ENCODE peak calls at places on chromosomes 12 and 14, in eight cellular contexts. F is CD8-positive, alpha-beta T cell; U is BE2C; H is sigmoid colon; B is endothelial cell; P is astrocyte of the cerebellum; M is fibroblast of lung; N is nephron progenitor cell. Q is an unnamed sample.

GRCh38 chr14:55265197-55265596 is 6.0 kb upstream of the FBXO34 start:
- DNase-seq in F (no peak), U (no peak), H (no peak), B (no peak), P (no peak), M (no peak), N (no peak), Q (no peak)

GRCh38 chr14:63964063-63964462 is 111.3 kb downstream of the SYNE2 start:
- DNase-seq in F (no peak), U (no peak), H (no peak), B (no peak), P (no peak), M (no peak), N (no peak), Q (no peak)

GRCh38 chr12:92519284-92519683 is 183.5 kb upstream of the PLEKHG7 start:
- DNase-seq in F (no peak), U (no peak), H (no peak), B (no peak), P (no peak), M (no peak), N (no peak), Q (peak)

GRCh38 chr12:122975790-122976647 is 975 bp downstream of the OGFOD2 start:
- DNase-seq in F (no peak), U (peak), H (no peak), B (no peak), P (no peak), M (peak), N (peak), Q (no peak)

GRCh38 chr14:22536853-22537338 is 52.1 kb downstream of the DAD1 start:
- DNase-seq in F (peak), U (no peak), H (peak), B (no peak), P (peak), M (peak), N (no peak), Q (peak)

GRCh38 chr12:65163755-65164154 is 5.6 kb upstream of the LEMD3 start:
- DNase-seq in F (no peak), U (no peak), H (no peak), B (no peak), P (no peak), M (no peak), N (no peak), Q (no peak)

GRCh38 chr14:93880025-93880820 is 46.9 kb upstream of the FAM181A start:
- DNase-seq in F (no peak), U (no peak), H (peak), B (no peak), P (peak), M (peak), N (no peak), Q (no peak)

GRCh38 chr12:104736307-104736706 is 221.8 kb downstream of the SLC41A2 start:
- DNase-seq in F (no peak), U (peak), H (no peak), B (no peak), P (peak), M (peak), N (no peak), Q (no peak)

GRCh38 chr12:98814254-98814653 is 169.2 kb downstream of the APAF1 start:
- DNase-seq in F (no peak), U (no peak), H (no peak), B (no peak), P (no peak), M (peak), N (no peak), Q (no peak)

GRCh38 chr14:83096092-83096491 is 1562.4 kb upstream of the SEL1L start:
- DNase-seq in F (no peak), U (no peak), H (no peak), B (no peak), P (peak), M (peak), N (no peak), Q (no peak)

GRCh38 chr12:8562310-8562709 is 21.6 kb upstream of the CLEC4E start:
- DNase-seq in F (no peak), U (peak), H (no peak), B (no peak), P (no peak), M (no peak), N (no peak), Q (peak)

GRCh38 chr14:99753225-99754140 is 39.7 kb upstream of the EML1 start:
- DNase-seq in F (no peak), U (no peak), H (no peak), B (no peak), P (no peak), M (no peak), N (no peak), Q (no peak)
- TF ChIP-seq CTCF in F (no peak), U (no peak), H (no peak), B (no peak), P (peak), M (no peak), N (no peak), Q (no peak)

GRCh38 chr12:16165506-16165905 is 112.0 kb downstream of the SLC15A5 start:
- DNase-seq in F (no peak), U (peak), H (peak), B (peak), P (peak), M (peak), N (peak), Q (peak)
- TF ChIP-seq CTCF in F (no peak), U (peak), H (peak), B (peak), P (peak), M (peak), N (peak), Q (peak)

GRCh38 chr12:110705309-110705708 is 16.4 kb upstream of the HVCN1 start:
- DNase-seq in F (no peak), U (no peak), H (no peak), B (no peak), P (no peak), M (no peak), N (no peak), Q (no peak)

GRCh38 chr12:110704231-110704630 is 15.3 kb upstream of the HVCN1 start:
- DNase-seq in F (no peak), U (no peak), H (no peak), B (no peak), P (no peak), M (no peak), N (no peak), Q (no peak)

GRCh38 chr12:110702081-110702480 is 13.2 kb upstream of the HVCN1 start:
- DNase-seq in F (no peak), U (no peak), H (no peak), B (no peak), P (no peak), M (no peak), N (no peak), Q (no peak)

GRCh38 chr12:110708917-110709316 is 20.0 kb upstream of the HVCN1 start:
- DNase-seq in F (no peak), U (no peak), H (no peak), B (no peak), P (no peak), M (no peak), N (no peak), Q (no peak)

GRCh38 chr12:110704750-110705149 is 15.8 kb upstream of the HVCN1 start:
- DNase-seq in F (no peak), U (no peak), H (no peak), B (no peak), P (no peak), M (no peak), N (no peak), Q (peak)
- TF ChIP-seq CTCF in F (no peak), U (peak), H (peak), B (no peak), P (peak), M (no peak), N (no peak), Q (peak)

DNA sequence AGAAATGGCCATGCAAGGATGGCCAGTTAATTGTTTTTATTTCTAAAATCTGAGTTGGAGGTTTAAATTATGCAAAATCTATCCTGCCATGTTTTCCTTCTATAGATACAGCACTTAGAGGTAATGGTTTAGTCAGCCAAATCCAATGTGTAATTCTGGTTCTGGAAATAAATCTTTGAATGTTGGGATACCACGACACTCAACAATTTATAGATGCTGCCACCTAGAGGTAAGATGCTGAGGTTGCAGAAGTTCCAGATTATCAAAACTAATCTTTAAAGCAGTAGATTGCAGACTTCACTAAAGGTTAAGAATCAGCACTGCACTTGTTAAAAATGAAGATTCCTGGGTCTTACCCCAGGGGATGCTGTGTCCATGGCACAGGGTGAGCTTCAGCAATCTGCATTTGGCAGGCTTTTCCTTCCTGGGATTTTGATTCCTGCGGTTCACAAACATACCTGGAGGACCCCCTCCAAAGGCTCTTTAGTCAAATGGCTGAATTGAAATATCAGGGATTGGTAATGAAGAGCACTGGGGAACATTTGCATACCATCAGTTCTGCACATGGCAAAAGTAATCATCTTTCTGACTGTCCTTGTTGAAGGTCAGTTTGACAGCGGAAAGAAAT is 53.4 kb upstream of the ANO4 start:
- DNase-seq in F (no peak), U (no peak), H (no peak), B (no peak), P (peak), M (no peak), N (no peak), Q (peak)
- TF ChIP-seq CTCF in F (peak), U (peak), H (peak), B (peak), P (peak), M (peak), N (peak), Q (peak)

DNA sequence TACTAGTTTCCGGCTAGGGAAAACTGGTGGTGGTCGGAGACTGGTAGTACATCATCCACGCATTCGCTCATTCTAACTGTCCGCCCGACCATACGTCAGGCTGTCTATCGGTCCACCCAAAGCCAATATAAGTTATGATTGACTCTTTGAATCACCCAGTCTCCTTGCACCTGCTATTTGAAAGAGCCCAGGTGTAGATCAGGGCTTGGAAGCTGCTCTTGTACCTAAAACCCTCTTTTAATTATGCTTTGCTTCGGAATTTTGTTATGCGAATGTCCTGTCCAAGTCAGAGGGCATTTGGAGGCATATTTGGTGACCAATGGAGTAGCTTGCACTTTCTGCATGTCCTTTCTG is 5.7 kb upstream of the NKX2-1 start:
- DNase-seq in F (no peak), U (no peak), H (no peak), B (no peak), P (no peak), M (no peak), N (no peak), Q (no peak)
- TF ChIP-seq CTCF in F (no peak), U (no peak), H (no peak), B (no peak), P (no peak), M (no peak), N (no peak), Q (no peak)

DNA sequence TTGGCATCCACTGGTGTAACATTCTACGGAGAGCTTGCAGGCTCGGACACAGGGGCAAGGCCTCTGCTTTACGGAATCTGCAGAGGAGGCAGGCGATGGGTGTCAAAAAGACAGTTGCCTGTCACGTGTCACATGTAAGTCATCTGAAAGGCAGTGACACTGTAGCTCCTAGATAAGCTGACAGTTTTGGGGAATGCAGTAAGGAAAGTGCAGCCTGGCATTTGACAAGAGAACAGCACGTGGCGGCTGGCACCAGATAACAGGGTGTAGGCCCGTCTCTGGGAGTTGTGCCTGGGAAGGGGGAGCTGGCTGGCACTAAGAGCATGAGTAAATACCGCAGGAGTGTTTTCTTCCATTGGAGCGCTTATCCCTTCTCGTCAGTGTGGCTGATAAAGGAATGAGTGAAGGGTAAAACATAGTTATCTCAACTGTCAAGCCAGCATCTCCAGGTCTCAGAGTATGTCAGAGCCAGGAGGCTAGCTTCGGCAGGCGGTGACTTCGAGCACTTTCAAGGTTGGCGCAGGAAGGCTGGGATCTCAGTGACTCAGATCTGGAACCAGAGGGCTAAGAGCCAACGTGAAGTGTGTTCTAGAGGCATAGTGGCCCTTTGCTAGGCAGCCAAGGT is 26.1 kb downstream of the ADCK1 start:
- DNase-seq in F (no peak), U (no peak), H (no peak), B (no peak), P (no peak), M (no peak), N (no peak), Q (no peak)
- TF ChIP-seq CTCF in F (no peak), U (no peak), H (no peak), B (no peak), P (no peak), M (no peak), N (no peak), Q (no peak)

GRCh38 chr14:44369401-44370123 is 137.5 kb downstream of the FSCB start:
- DNase-seq in F (no peak), U (no peak), H (no peak), B (no peak), P (no peak), M (no peak), N (no peak), Q (peak)
- TF ChIP-seq CTCF in F (no peak), U (no peak), H (no peak), B (no peak), P (no peak), M (no peak), N (no peak), Q (no peak)